ENCODE peak calls at places on chromosomes 3 and 15, in nine cellular contexts. Q, K, S, G, O, L, J, F and X are unnamed samples.

GRCh38 chr3:172627057-172627809 is 83.6 kb downstream of the NCEH1 start:
- DNase-seq in Q (no peak), K (no peak), S (no peak), G (no peak), O (no peak), L (no peak), J (peak), F (no peak), X (no peak)

GRCh38 chr3:53318522-53318921 is 28.8 kb downstream of the DCP1A start:
- DNase-seq in Q (no peak), K (no peak), S (no peak), G (no peak), O (no peak), L (no peak), J (peak), F (no peak), X (no peak)

GRCh38 chr15:99961011-99961441 is 227.8 kb upstream of the LYSMD4 start:
- DNase-seq in Q (no peak), K (peak), S (peak), G (no peak), O (no peak), L (no peak), J (no peak), F (peak), X (peak)

GRCh38 chr3:181582619-181583018 is 129.1 kb upstream of the SOX2 start:
- DNase-seq in Q (no peak), K (no peak), S (no peak), G (no peak), O (no peak), L (no peak), J (no peak), F (no peak), X (no peak)

GRCh38 chr3:137035631-137036030 is 77.8 kb downstream of the IL20RB start:
- DNase-seq in Q (no peak), K (no peak), S (no peak), G (no peak), O (no peak), L (no peak), J (peak), F (peak), X (no peak)

GRCh38 chr3:66797916-66798560 is 200.1 kb upstream of the KBTBD8 start:
- DNase-seq in Q (no peak), K (no peak), S (no peak), G (peak), O (peak), L (no peak), J (peak), F (peak), X (no peak)

GRCh38 chr3:37086918-37087317 is 87.5 kb downstream of the LRRFIP2 start:
- DNase-seq in Q (no peak), K (no peak), S (no peak), G (no peak), O (no peak), L (no peak), J (no peak), F (no peak), X (no peak)

GRCh38 chr15:77759896-77760592 is 127.3 kb upstream of the LINGO1 start:
- DNase-seq in Q (no peak), K (no peak), S (no peak), G (no peak), O (no peak), L (no peak), J (no peak), F (no peak), X (no peak)

GRCh38 chr3:85068911-85069310 is 110.1 kb downstream of the CADM2 start:
- DNase-seq in Q (no peak), K (no peak), S (no peak), G (no peak), O (no peak), L (no peak), J (no peak), F (no peak), X (no peak)

GRCh38 chr15:42031211-42031915 is 10.5 kb upstream of the PLA2G4E start:
- DNase-seq in Q (no peak), K (peak), S (no peak), G (no peak), O (no peak), L (no peak), J (no peak), F (no peak), X (no peak)

GRCh38 chr15:27545494-27546255 is 553.4 kb downstream of the OCA2 start:
- DNase-seq in Q (no peak), K (no peak), S (no peak), G (no peak), O (no peak), L (no peak), J (no peak), F (no peak), X (no peak)

GRCh38 chr3:38165722-38166387 is 518 bp downstream of the OXSR1 start:
- DNase-seq in Q (peak), K (peak), S (no peak), G (peak), O (no peak), L (no peak), J (peak), F (peak), X (peak)

GRCh38 chr3:150135321-150135721 is 164.6 kb upstream of the PFN2 start:
- DNase-seq in Q (no peak), K (no peak), S (no peak), G (no peak), O (no peak), L (no peak), J (peak), F (no peak), X (no peak)

GRCh38 chr3:172454180-172454579 is 5.9 kb upstream of the GHSR start:
- DNase-seq in Q (no peak), K (no peak), S (no peak), G (no peak), O (no peak), L (no peak), J (no peak), F (no peak), X (no peak)

GRCh38 chr3:187319699-187320302 is 28.3 kb upstream of the MASP1 start:
- DNase-seq in Q (peak), K (no peak), S (peak), G (peak), O (peak), L (peak), J (peak), F (peak), X (no peak)

GRCh38 chr3:44584646-44585501 is at the start of gene ZNF660:
- DNase-seq in Q (no peak), K (no peak), S (peak), G (peak), O (peak), L (peak), J (peak), F (peak), X (peak)

GRCh38 chr3:101036213-101036618 is 43.0 kb upstream of the ABI3BP start:
- DNase-seq in Q (no peak), K (peak), S (peak), G (peak), O (no peak), L (no peak), J (peak), F (peak), X (no peak)

GRCh38 chr3:51391566-51392300 is 648 bp downstream of the RBM15B start:
- DNase-seq in Q (peak), K (no peak), S (no peak), G (no peak), O (no peak), L (peak), J (peak), F (peak), X (no peak)

GRCh38 chr3:136193273-136194043 is 2.7 kb downstream of the MSL2 start:
- DNase-seq in Q (no peak), K (no peak), S (no peak), G (no peak), O (no peak), L (no peak), J (no peak), F (no peak), X (no peak)

GRCh38 chr3:51974277-51974962 is 444 bp upstream of the ABHD14A start:
- DNase-seq in Q (no peak), K (no peak), S (no peak), G (no peak), O (no peak), L (no peak), J (no peak), F (no peak), X (peak)

GRCh38 chr15:83960192-83960829 is 275.3 kb upstream of the GOLGA6L4 start:
- DNase-seq in Q (no peak), K (no peak), S (no peak), G (no peak), O (no peak), L (no peak), J (no peak), F (no peak), X (no peak)

GRCh38 chr15:96160269-96160668 is 170.2 kb upstream of the NR2F2 start:
- DNase-seq in Q (no peak), K (no peak), S (no peak), G (peak), O (peak), L (peak), J (peak), F (peak), X (no peak)

GRCh38 chr3:39143051-39143885 is 10.1 kb downstream of the CSRNP1 start:
- DNase-seq in Q (no peak), K (no peak), S (no peak), G (no peak), O (no peak), L (no peak), J (no peak), F (no peak), X (peak)

GRCh38 chr3:81968628-81969027 is 207.2 kb upstream of the GBE1 start:
- DNase-seq in Q (no peak), K (no peak), S (no peak), G (no peak), O (no peak), L (no peak), J (no peak), F (no peak), X (no peak)

GRCh38 chr15:70492240-70493177 is 270.8 kb downstream of the UACA start:
- DNase-seq in Q (peak), K (peak), S (peak), G (peak), O (peak), L (peak), J (peak), F (no peak), X (no peak)

GRCh38 chr15:70133296-70133695 is 35.6 kb upstream of the TLE3 start:
- DNase-seq in Q (no peak), K (no peak), S (no peak), G (no peak), O (no peak), L (no peak), J (no peak), F (no peak), X (no peak)

GRCh38 chr15:49619226-49619625 is 1.4 kb downstream of the FAM227B start:
- DNase-seq in Q (no peak), K (no peak), S (no peak), G (no peak), O (no peak), L (no peak), J (no peak), F (no peak), X (no peak)

GRCh38 chr3:99902091-99902490 is 84.4 kb downstream of the CMSS1 start:
- DNase-seq in Q (no peak), K (no peak), S (no peak), G (no peak), O (no peak), L (no peak), J (peak), F (no peak), X (no peak)

GRCh38 chr3:176120507-176120906 is 1076.8 kb downstream of the TBL1XR1 start:
- DNase-seq in Q (no peak), K (no peak), S (no peak), G (no peak), O (no peak), L (no peak), J (no peak), F (no peak), X (no peak)

GRCh38 chr3:126156468-126156867 is 23.9 kb downstream of the ALDH1L1 start:
- DNase-seq in Q (no peak), K (no peak), S (no peak), G (peak), O (no peak), L (no peak), J (no peak), F (no peak), X (no peak)

GRCh38 chr3:166518040-166518439 is 680.8 kb upstream of the BCHE start:
- DNase-seq in Q (no peak), K (no peak), S (no peak), G (no peak), O (no peak), L (no peak), J (no peak), F (no peak), X (no peak)

GRCh38 chr3:131075632-131076328 is 49.1 kb downstream of the NEK11 start:
- DNase-seq in Q (no peak), K (no peak), S (no peak), G (no peak), O (no peak), L (no peak), J (no peak), F (no peak), X (no peak)

GRCh38 chr3:20682573-20682972 is 496.6 kb upstream of the SGO1 start:
- DNase-seq in Q (no peak), K (no peak), S (no peak), G (no peak), O (no peak), L (no peak), J (no peak), F (no peak), X (no peak)

GRCh38 chr3:67349551-67350174 is 304.7 kb downstream of the SUCLG2 start:
- DNase-seq in Q (no peak), K (no peak), S (no peak), G (no peak), O (no peak), L (no peak), J (peak), F (no peak), X (no peak)

GRCh38 chr3:150495563-150496168 is 50.6 kb downstream of the SERP1 start:
- DNase-seq in Q (no peak), K (no peak), S (no peak), G (no peak), O (no peak), L (no peak), J (peak), F (peak), X (no peak)

DNA sequence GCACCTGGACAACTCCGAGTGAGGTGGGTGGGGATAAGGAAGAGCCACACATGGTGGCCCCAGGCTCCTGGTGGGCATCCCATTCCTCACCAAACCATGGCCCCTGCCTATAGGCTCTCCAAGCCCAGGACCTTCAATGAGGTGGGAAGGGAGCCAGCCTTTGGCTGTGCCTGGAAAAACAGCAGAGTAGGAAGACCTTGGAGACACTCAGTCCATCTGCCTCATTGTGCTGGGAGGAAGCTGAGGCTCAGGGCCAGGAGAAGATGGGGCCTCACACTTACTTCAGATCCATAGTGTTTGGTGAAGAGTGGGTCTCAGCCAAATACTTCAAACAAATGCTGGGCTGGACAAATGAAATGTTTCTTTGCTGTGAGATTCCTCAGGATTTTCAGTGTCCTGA is 47.4 kb upstream of the APEH start:
- DNase-seq in Q (no peak), K (no peak), S (no peak), G (no peak), O (no peak), L (no peak), J (no peak), F (no peak), X (no peak)
- H3K27ac ChIP-seq in Q (no peak), K (no peak), S (no peak), G (no peak), O (no peak), L (no peak), J (no peak), F (no peak), X (no peak)

DNA sequence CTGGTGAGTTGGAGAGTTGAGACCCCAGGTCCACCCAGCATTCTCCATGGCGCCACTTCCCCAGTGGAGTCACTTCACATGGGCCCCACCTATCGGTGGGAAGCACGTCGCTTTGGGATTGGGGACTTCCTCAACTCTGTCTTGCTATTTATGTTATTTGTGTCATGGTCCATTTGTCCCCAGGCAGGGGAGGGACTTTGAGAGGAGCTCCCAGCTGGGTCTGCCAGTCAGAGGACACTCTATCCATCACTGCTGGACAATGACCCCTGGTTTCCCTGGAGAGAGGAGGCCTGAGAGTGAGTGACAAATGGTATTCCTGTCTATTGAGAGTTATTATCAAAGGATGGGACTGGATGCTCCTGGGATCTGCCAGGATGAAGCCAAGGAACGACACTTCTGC is 127.6 kb downstream of the RAB11A start:
- DNase-seq in Q (no peak), K (no peak), S (no peak), G (no peak), O (no peak), L (no peak), J (no peak), F (no peak), X (no peak)
- H3K4me3 ChIP-seq in Q (no peak), K (no peak), S (no peak), G (no peak), O (no peak), L (no peak), J (no peak), F (no peak), X (no peak)

GRCh38 chr3:162491957-162492356 is 995.3 kb downstream of the OTOL1 start:
- DNase-seq in Q (no peak), K (no peak), S (no peak), G (no peak), O (no peak), L (no peak), J (peak), F (peak), X (no peak)

GRCh38 chr3:162487138-162487537 is 990.5 kb downstream of the OTOL1 start:
- DNase-seq in Q (no peak), K (no peak), S (no peak), G (no peak), O (no peak), L (no peak), J (peak), F (no peak), X (no peak)

GRCh38 chr3:162492446-162493081 is 996.0 kb downstream of the OTOL1 start:
- DNase-seq in Q (no peak), K (no peak), S (no peak), G (no peak), O (no peak), L (no peak), J (peak), F (peak), X (no peak)

DNA sequence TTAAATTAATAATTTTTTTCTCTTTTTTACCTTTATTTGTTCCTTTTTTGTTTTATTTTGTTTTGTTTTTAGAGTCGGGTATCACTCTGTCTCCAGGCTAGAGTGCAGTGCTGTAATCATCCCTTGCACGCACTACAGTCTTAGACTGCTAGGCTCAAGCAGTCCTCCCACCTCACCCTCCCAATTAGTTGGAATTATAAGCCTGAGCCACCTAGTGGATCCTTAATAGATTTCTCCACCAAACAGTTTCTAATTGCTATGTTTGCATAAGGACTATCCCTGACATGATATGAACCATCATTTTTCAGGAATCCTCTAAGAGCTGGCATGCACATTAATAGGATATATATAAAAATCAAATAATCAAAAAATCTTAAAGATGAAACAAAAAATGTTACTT is 993.2 kb downstream of the OTOL1 start:
- DNase-seq in Q (no peak), K (no peak), S (no peak), G (no peak), O (no peak), L (no peak), J (no peak), F (peak), X (no peak)
- TF ChIP-seq CTCF in Q (no peak), K (no peak), S (no peak), G (no peak), O (no peak), L (no peak), J (no peak), F (peak), X (no peak)

GRCh38 chr15:93048759-93049161 is 40.3 kb downstream of the RGMA start:
- DNase-seq in Q (no peak), K (no peak), S (peak), G (peak), O (no peak), L (no peak), J (no peak), F (peak), X (no peak)
- H3K27ac ChIP-seq in Q (no peak), K (no peak), S (no peak), G (no peak), O (no peak), L (peak), J (no peak), F (no peak), X (no peak)

GRCh38 chr3:71407833-71408232 is 175.7 kb downstream of the FOXP1 start:
- DNase-seq in Q (no peak), K (no peak), S (no peak), G (no peak), O (no peak), L (no peak), J (no peak), F (no peak), X (no peak)

GRCh38 chr3:71402872-71403271 is 180.7 kb downstream of the FOXP1 start:
- DNase-seq in Q (no peak), K (no peak), S (no peak), G (no peak), O (no peak), L (no peak), J (no peak), F (no peak), X (no peak)

GRCh38 chr3:71409352-71409751 is 174.2 kb downstream of the FOXP1 start:
- DNase-seq in Q (no peak), K (no peak), S (no peak), G (no peak), O (no peak), L (no peak), J (no peak), F (no peak), X (no peak)

GRCh38 chr3:71408903-71409302 is 174.6 kb downstream of the FOXP1 start:
- DNase-seq in Q (no peak), K (no peak), S (no peak), G (no peak), O (no peak), L (no peak), J (no peak), F (no peak), X (no peak)

GRCh38 chr3:71406945-71407629 is 176.4 kb downstream of the FOXP1 start:
- DNase-seq in Q (no peak), K (no peak), S (no peak), G (no peak), O (no peak), L (no peak), J (no peak), F (no peak), X (no peak)
- H3K4me3 ChIP-seq in Q (no peak), K (no peak), S (no peak), G (no peak), O (no peak), L (no peak), J (no peak), F (no peak), X (no peak)

GRCh38 chr15:98142584-98142983 is 182.1 kb downstream of the ARRDC4 start:
- DNase-seq in Q (no peak), K (no peak), S (no peak), G (no peak), O (no peak), L (no peak), J (no peak), F (peak), X (no peak)
- TF ChIP-seq CTCF in Q (no peak), K (peak), S (no peak), G (no peak), O (no peak), L (no peak), J (no peak), F (no peak), X (no peak)